ENCODE peak calls at places on chromosomes 12 and 14, in four cellular contexts. C is HepG2, W is SK-N-SH, U is GM12878. K is an unnamed sample.

GRCh38 chr12:69476276-69477017 is 6.3 kb downstream of the FRS2 start:
- DNase-seq in C (peak), W (peak), U (no peak), K (no peak)

GRCh38 chr12:68397566-68398158 is 65.5 kb upstream of the MDM1 start:
- DNase-seq in C (no peak), W (no peak), U (no peak), K (no peak)

GRCh38 chr14:75631453-75631831 is 29.2 kb downstream of the ERG28 start:
- DNase-seq in C (no peak), W (no peak), U (no peak), K (no peak)

GRCh38 chr14:68548194-68549056 is 244.4 kb downstream of the ZFP36L1 start:
- DNase-seq in C (no peak), W (peak), U (no peak), K (peak)

GRCh38 chr12:2800046-2800570 is 5.3 kb downstream of the FKBP4 start:
- DNase-seq in C (no peak), W (no peak), U (no peak), K (no peak)

GRCh38 chr14:64244279-64244678 is 49.9 kb downstream of the ESR2 start:
- DNase-seq in C (no peak), W (no peak), U (no peak), K (no peak)

GRCh38 chr12:120797677-120798642 is 72.3 kb downstream of the ACADS start:
- DNase-seq in C (no peak), W (no peak), U (peak), K (no peak)

GRCh38 chr14:59829469-59829868 is 41.1 kb downstream of the RTN1 start:
- DNase-seq in C (no peak), W (no peak), U (no peak), K (no peak)

GRCh38 chr14:31241450-31242114 is 34.0 kb upstream of the HECTD1 start:
- DNase-seq in C (no peak), W (no peak), U (no peak), K (no peak)

GRCh38 chr12:71685312-71685906 is 473 bp upstream of the TMEM19 start:
- DNase-seq in C (no peak), W (no peak), U (no peak), K (no peak)

GRCh38 chr14:103731916-103732867 is 16.6 kb downstream of the ZFYVE21 start:
- DNase-seq in C (no peak), W (no peak), U (no peak), K (no peak)

GRCh38 chr12:30828686-30829085 is 73.9 kb upstream of the CAPRIN2 start:
- DNase-seq in C (no peak), W (no peak), U (no peak), K (no peak)

GRCh38 chr14:55446127-55446736 is 5.8 kb upstream of the TBPL2 start:
- DNase-seq in C (peak), W (peak), U (no peak), K (peak)

GRCh38 chr12:52798003-52798670 is 2.2 kb upstream of the KRT3 start:
- DNase-seq in C (no peak), W (no peak), U (no peak), K (no peak)

GRCh38 chr12:121741743-121742142 is 29.2 kb downstream of the TMEM120B start:
- DNase-seq in C (no peak), W (no peak), U (no peak), K (no peak)

GRCh38 chr12:8446642-8447547 is 8.9 kb upstream of the CLEC6A start:
- DNase-seq in C (no peak), W (no peak), U (no peak), K (no peak)

GRCh38 chr12:58369576-58369975 is 428.2 kb downstream of the ATP23 start:
- DNase-seq in C (no peak), W (no peak), U (no peak), K (no peak)

GRCh38 chr14:100165376-100165775 is 5.9 kb upstream of the DEGS2 start:
- DNase-seq in C (no peak), W (no peak), U (no peak), K (no peak)

GRCh38 chr12:92911339-92911738 is 17.8 kb downstream of the EEA1 start:
- DNase-seq in C (no peak), W (no peak), U (no peak), K (no peak)

GRCh38 chr12:43969882-43970281 is 134.0 kb downstream of the TMEM117 start:
- DNase-seq in C (no peak), W (no peak), U (no peak), K (no peak)

GRCh38 chr12:80716711-80717469 is at the start of gene MYF5:
- DNase-seq in C (no peak), W (no peak), U (no peak), K (no peak)

GRCh38 chr12:96020314-96021003 is 14.9 kb downstream of the LTA4H start:
- DNase-seq in C (no peak), W (no peak), U (peak), K (no peak)

GRCh38 chr14:30317729-30318128 is 241.2 kb upstream of the G2E3 start:
- DNase-seq in C (peak), W (no peak), U (no peak), K (no peak)

GRCh38 chr14:38721822-38722431 is 381.1 kb downstream of the SEC23A start:
- DNase-seq in C (peak), W (peak), U (peak), K (peak)

GRCh38 chr12:132021031-132021871 is 71.5 kb downstream of the EP400 start:
- DNase-seq in C (no peak), W (no peak), U (no peak), K (no peak)

GRCh38 chr12:87690236-87690810 is 338.9 kb downstream of the C12orf50 start:
- DNase-seq in C (no peak), W (no peak), U (no peak), K (no peak)

GRCh38 chr12:50119387-50119786 is 7.4 kb downstream of the COX14 start:
- DNase-seq in C (no peak), W (no peak), U (no peak), K (no peak)

GRCh38 chr12:22406622-22407021 is 72.1 kb upstream of the ST8SIA1 start:
- DNase-seq in C (no peak), W (no peak), U (no peak), K (no peak)

GRCh38 chr14:101475468-101476257 is 85.6 kb upstream of the DIO3 start:
- DNase-seq in C (peak), W (no peak), U (no peak), K (peak)
- TF ChIP-seq PBX3 in C (no peak), W (no peak), U (no peak), K (peak)

DNA sequence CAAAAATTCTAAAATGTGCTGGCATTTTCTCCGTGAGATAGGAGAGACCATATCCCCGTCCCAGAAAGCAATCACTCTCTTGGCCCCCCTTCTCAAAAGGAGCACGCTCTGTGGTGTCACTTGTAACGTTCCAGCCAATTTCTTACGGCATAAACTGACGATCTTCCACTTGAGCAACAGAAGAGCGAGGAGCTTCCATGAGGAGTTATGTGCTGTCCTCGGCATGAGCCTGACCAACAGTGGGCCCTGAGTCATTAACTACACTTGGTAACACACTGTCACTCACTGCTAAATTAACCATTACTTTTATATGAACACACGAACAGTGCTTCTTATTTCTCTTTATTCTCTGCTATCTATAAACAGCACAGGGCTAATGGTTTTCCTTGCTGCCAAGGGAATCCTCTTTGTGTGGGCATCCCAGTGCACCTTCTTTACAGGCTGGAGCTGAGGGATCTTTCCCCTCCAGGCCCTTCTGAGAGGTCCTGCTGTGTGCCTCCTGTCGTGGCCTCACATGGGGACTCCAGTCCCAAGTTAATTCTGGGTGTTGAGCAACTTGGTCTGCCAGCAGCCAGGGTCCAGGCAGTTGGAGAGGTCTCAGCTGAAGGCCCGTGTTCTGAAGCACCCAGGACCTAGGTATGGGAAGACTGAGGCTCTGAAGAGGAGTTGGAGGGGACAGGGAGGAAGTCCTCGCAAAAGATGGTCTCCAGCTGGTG is 9.4 kb downstream of the SLC6A13 start:
- DNase-seq in C (no peak), W (no peak), U (no peak), K (no peak)
- TF ChIP-seq PBX3 in C (no peak), W (no peak), U (no peak), K (no peak)

GRCh38 chr12:82650627-82651337 is 35.9 kb upstream of the TMTC2 start:
- DNase-seq in C (peak), W (no peak), U (peak), K (peak)
- TF ChIP-seq PBX3 in C (no peak), W (no peak), U (peak), K (peak)

GRCh38 chr12:57242329-57242690 is 8.7 kb downstream of the STAC3 start:
- DNase-seq in C (no peak), W (peak), U (no peak), K (no peak)
- TF ChIP-seq PBX3 in C (no peak), W (no peak), U (no peak), K (no peak)

DNA sequence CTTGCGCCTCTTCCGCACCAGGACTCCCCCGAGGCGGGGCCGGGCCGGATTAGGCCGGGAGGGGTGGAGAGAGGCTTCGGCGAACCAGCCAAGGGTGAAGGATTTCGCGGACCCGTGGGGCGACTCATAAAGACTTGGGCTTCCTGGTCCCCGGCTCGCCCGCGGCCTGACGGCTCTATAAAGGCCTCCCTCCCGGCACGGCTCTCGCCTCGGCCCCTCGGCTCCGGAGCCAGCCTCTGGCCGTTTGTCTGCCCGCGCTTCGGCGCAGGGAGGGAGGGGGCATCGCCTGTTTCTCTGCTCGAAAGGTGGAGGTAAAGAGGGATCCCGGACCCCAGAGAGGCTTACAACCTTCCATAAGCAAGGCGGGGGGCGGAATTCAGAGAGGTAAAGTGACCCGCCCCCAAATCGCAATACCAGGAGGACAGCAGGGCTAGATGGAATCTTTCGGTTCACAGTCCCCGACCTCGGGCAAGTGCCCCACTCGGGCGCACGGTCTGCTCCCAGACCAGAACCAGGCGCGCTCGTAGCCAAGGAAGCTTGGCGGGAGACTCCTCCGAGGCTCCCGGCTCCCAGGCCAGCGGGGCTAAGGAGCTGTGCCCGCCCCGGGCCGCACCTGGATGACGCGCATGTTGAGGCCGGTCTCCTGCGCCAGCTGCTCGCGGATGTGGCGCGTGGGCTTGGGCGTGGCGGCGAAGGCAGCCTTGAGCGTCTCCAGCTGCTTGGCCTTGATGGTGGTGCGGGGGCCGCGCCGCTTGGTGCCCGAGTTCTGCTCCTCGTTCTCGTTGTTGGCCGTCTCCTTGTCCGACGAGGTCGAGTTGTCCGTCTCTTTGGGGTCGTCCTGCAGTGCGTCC is 3.9 kb downstream of the LHX5 start:
- DNase-seq in C (no peak), W (peak), U (no peak), K (no peak)
- TF ChIP-seq PBX3 in C (no peak), W (no peak), U (no peak), K (no peak)

GRCh38 chr14:51538973-51539372 is 112.7 kb upstream of the FRMD6 start:
- DNase-seq in C (no peak), W (no peak), U (no peak), K (no peak)

GRCh38 chr14:51544426-51544825 is 107.3 kb upstream of the FRMD6 start:
- DNase-seq in C (no peak), W (no peak), U (no peak), K (no peak)

GRCh38 chr14:51540364-51540763 is 111.3 kb upstream of the FRMD6 start:
- DNase-seq in C (no peak), W (no peak), U (no peak), K (no peak)

GRCh38 chr14:51535443-51536044 is 116.2 kb upstream of the FRMD6 start:
- DNase-seq in C (no peak), W (no peak), U (no peak), K (no peak)

GRCh38 chr14:51539571-51540037 is 112.1 kb upstream of the FRMD6 start:
- DNase-seq in C (no peak), W (no peak), U (no peak), K (peak)
- TF ChIP-seq PBX3 in C (no peak), W (peak), U (no peak), K (no peak)

K was measured in A549.